ENCODE peak calls at places on chromosome 6, in four cellular contexts. One of them, this sample, is unnamed.

GRCh38 chr6:130182466-130182865 is 40.3 kb downstream of the SAMD3 start:
- DNase-seq in HCT116: no peak
- DNase-seq in HepG2: no peak
- DNase-seq in K562: no peak
- DNase-seq in this sample: no peak

GRCh38 chr6:143999406-143999805 is 8.7 kb downstream of the PLAGL1 start:
- DNase-seq in HCT116: no peak
- DNase-seq in K562: no peak
- DNase-seq in HepG2: no peak
- DNase-seq in this sample: no peak

GRCh38 chr6:166415833-166416347 is 33.1 kb upstream of the MPC1 start:
- DNase-seq in K562: no peak
- DNase-seq in HepG2: no peak
- DNase-seq in HCT116: no peak
- DNase-seq in this sample: no peak

GRCh38 chr6:87656857-87657256 is 45.2 kb downstream of the AKIRIN2 start:
- DNase-seq in K562: no peak
- DNase-seq in HCT116: no peak
- DNase-seq in HepG2: no peak
- DNase-seq in this sample: no peak

GRCh38 chr6:11824986-11825385 is 46.4 kb upstream of the ADTRP start:
- DNase-seq in HCT116: no peak
- DNase-seq in HepG2: no peak
- DNase-seq in K562: no peak
- DNase-seq in this sample: no peak

GRCh38 chr6:105318660-105319059 is 84.2 kb downstream of the PREP start:
- DNase-seq in HCT116: peak
- DNase-seq in K562: no peak
- DNase-seq in HepG2: no peak
- DNase-seq in this sample: peak

GRCh38 chr6:46048646-46049297 is 33.1 kb upstream of the CLIC5 start:
- DNase-seq in HepG2: no peak
- DNase-seq in HCT116: no peak
- DNase-seq in K562: no peak
- DNase-seq in this sample: no peak

GRCh38 chr6:72267470-72267869 is 354.4 kb upstream of the KCNQ5 start:
- DNase-seq in K562: no peak
- DNase-seq in HCT116: no peak
- DNase-seq in HepG2: no peak
- DNase-seq in this sample: no peak

GRCh38 chr6:127058027-127058426 is 60.4 kb upstream of the RSPO3 start:
- DNase-seq in K562: no peak
- DNase-seq in HCT116: no peak
- DNase-seq in HepG2: no peak
- DNase-seq in this sample: no peak

GRCh38 chr6:113859349-113860164 is 2.4 kb downstream of the MARCKS start:
- DNase-seq in K562: no peak
- DNase-seq in HepG2: no peak
- DNase-seq in HCT116: no peak
- DNase-seq in this sample: no peak

GRCh38 chr6:90610671-90611542 is 24.0 kb upstream of the MAP3K7 start:
- DNase-seq in HCT116: no peak
- DNase-seq in K562: peak
- DNase-seq in HepG2: no peak
- DNase-seq in this sample: no peak
- TF ChIP-seq TCF7L2 in HCT116: no peak
- TF ChIP-seq TCF7L2 in K562: no peak
- TF ChIP-seq TCF7L2 in HepG2: no peak
- TF ChIP-seq TCF7L2 in this sample: peak

GRCh38 chr6:34157236-34157830 is 11.4 kb upstream of the GRM4 start:
- DNase-seq in HCT116: no peak
- DNase-seq in K562: no peak
- DNase-seq in HepG2: no peak
- DNase-seq in this sample: no peak
- TF ChIP-seq TCF7L2 in HCT116: no peak
- TF ChIP-seq TCF7L2 in K562: no peak
- TF ChIP-seq TCF7L2 in HepG2: no peak
- TF ChIP-seq TCF7L2 in this sample: no peak

GRCh38 chr6:125962900-125963497 is 6.4 kb downstream of the HINT3 start:
- DNase-seq in HepG2: no peak
- DNase-seq in HCT116: no peak
- DNase-seq in K562: no peak
- DNase-seq in this sample: no peak

GRCh38 chr6:125974214-125974866 is 12.0 kb upstream of the TRMT11 start:
- DNase-seq in K562: peak
- DNase-seq in HCT116: peak
- DNase-seq in HepG2: peak
- DNase-seq in this sample: no peak

GRCh38 chr6:125970760-125971159 is 14.2 kb downstream of the HINT3 start:
- DNase-seq in HepG2: no peak
- DNase-seq in K562: no peak
- DNase-seq in HCT116: no peak
- DNase-seq in this sample: no peak

GRCh38 chr6:125966569-125966968 is 10.0 kb downstream of the HINT3 start:
- DNase-seq in HCT116: no peak
- DNase-seq in HepG2: no peak
- DNase-seq in K562: no peak
- DNase-seq in this sample: no peak

GRCh38 chr6:125968493-125968892 is 11.9 kb downstream of the HINT3 start:
- DNase-seq in K562: no peak
- DNase-seq in HCT116: no peak
- DNase-seq in HepG2: no peak
- DNase-seq in this sample: no peak
- TF ChIP-seq TCF7L2 in K562: no peak
- TF ChIP-seq TCF7L2 in HCT116: no peak
- TF ChIP-seq TCF7L2 in HepG2: no peak
- TF ChIP-seq TCF7L2 in this sample: no peak

DNA sequence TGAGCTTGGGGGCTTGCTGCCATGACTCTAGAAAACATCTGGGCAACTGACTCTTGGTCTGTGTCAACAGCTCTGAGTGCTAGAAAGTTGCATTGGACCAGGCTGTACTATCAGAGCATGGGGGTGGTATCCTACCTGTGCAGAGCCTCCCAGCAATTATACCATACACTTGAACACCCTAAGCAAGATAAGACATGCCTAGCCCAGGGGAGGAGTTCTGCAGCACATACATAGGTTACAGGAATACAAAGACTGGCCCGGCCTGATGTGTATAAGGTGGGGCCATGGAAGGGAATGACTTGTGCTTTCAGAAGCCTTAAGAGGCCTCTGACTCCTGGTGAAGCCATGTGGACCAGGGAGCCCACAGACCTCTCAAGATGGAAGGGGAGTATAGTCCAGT is 11.4 kb upstream of the MOCS1 start:
- DNase-seq in K562: no peak
- DNase-seq in HCT116: no peak
- DNase-seq in HepG2: no peak
- DNase-seq in this sample: no peak
- TF ChIP-seq TCF7L2 in K562: no peak
- TF ChIP-seq TCF7L2 in HCT116: no peak
- TF ChIP-seq TCF7L2 in HepG2: no peak
- TF ChIP-seq TCF7L2 in this sample: no peak

GRCh38 chr6:3808189-3808588 is 41.0 kb upstream of the FAM50B start:
- DNase-seq in HCT116: no peak
- DNase-seq in K562: no peak
- DNase-seq in HepG2: no peak
- DNase-seq in this sample: peak

GRCh38 chr6:3804981-3805380 is 44.2 kb upstream of the FAM50B start:
- DNase-seq in K562: no peak
- DNase-seq in HepG2: no peak
- DNase-seq in HCT116: no peak
- DNase-seq in this sample: no peak

GRCh38 chr6:3808759-3809514 is 40.2 kb upstream of the FAM50B start:
- DNase-seq in HCT116: peak
- DNase-seq in K562: no peak
- DNase-seq in HepG2: peak
- DNase-seq in this sample: peak

GRCh38 chr6:3806169-3806922 is 42.8 kb upstream of the FAM50B start:
- DNase-seq in HCT116: no peak
- DNase-seq in K562: no peak
- DNase-seq in HepG2: peak
- DNase-seq in this sample: no peak

DNA sequence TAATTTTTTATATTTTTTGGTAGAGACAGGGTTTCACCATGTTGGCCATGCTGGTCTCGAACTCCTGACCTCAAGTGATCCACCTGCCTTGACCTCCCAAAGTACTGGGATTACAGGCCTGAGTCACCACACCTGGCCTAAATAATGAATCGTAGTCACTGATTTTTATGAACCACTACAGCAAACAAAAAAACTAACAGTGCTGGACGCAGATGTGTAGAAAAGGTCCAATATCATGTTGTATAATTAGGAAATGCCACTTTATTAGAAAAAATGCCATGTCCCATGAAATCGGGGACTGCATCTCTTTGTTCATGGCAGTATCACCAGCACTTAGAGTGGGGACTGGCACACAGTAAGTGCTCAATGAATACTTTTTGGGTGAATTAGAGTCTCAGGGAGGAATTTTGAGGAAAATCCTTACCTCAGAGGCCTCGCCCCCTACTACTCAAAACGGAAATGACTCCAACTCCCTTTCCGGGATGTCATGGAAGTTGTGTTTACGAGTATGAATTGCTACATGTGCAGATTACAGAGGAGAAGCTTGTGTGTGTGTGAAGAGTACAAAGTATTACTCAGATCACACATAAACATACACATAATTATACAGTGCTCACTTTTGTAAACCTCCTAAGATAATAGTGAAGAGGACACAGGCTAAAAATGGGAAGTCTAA is 43.6 kb upstream of the FAM50B start:
- DNase-seq in K562: no peak
- DNase-seq in HepG2: peak
- DNase-seq in HCT116: no peak
- DNase-seq in this sample: no peak
- TF ChIP-seq TCF7L2 in K562: no peak
- TF ChIP-seq TCF7L2 in HepG2: no peak
- TF ChIP-seq TCF7L2 in HCT116: no peak
- TF ChIP-seq TCF7L2 in this sample: no peak

DNA sequence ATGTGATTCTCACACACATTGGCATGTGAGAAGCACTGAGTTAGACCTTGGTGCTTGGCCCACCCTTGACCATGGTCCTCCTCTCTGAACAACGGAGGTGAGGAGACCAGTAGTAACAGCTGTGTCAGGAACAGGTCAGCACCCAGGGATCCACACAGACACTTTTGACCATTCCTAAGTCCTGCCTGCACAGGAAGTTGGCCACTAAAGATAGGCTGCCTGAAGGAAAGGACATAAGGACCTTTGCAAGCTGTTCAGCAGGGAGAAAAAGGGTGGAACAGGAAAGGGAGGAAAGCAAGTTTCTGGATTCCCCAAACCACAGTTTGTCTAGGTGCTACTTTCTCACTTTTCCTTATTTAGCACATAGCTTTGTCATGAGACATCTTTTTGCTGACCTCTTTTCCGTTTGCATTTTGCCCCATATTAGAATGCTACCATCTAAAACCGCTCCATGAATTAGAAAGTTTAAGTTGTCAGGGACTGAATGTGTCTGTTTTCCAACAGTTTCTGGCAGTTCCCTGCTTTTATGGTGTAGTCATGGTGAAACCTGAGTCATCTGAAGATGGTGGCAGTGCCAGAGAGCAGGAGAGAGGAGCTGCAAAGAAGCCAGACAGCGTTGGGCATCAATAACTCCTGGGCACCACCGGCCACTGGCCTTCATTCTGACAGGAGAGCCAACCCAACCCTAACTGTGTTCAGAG is 1.1 kb upstream of the CD109 start:
- DNase-seq in HCT116: no peak
- DNase-seq in K562: no peak
- DNase-seq in HepG2: no peak
- DNase-seq in this sample: peak
- TF ChIP-seq TCF7L2 in HCT116: no peak
- TF ChIP-seq TCF7L2 in K562: no peak
- TF ChIP-seq TCF7L2 in HepG2: no peak
- TF ChIP-seq TCF7L2 in this sample: no peak

GRCh38 chr6:122048570-122048969 is 350.9 kb upstream of the HSF2 start:
- DNase-seq in HepG2: no peak
- DNase-seq in HCT116: no peak
- DNase-seq in K562: no peak
- DNase-seq in this sample: no peak
- TF ChIP-seq TCF7L2 in HepG2: no peak
- TF ChIP-seq TCF7L2 in HCT116: no peak
- TF ChIP-seq TCF7L2 in K562: no peak
- TF ChIP-seq TCF7L2 in this sample: no peak

DNA sequence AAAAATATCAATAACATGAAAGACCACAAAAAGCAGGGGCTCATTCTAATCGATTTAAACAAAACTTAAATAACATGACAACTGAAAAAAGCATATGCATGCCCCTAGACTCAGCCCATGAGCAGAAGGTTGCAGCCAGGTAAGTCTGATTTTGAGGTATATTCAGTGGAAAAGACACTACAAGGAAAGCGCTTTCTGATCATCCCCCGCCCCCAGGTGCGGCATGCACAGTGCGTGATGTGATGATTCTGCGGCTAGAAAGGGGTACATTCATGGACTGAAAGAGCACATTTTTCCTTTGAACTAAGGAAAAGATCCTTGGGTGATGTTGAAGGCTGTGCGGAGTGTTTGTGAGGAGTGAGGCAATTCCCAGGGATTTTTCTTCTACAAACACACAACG is 16.9 kb upstream of the FOXC1 start:
- DNase-seq in K562: no peak
- DNase-seq in HepG2: no peak
- DNase-seq in HCT116: no peak
- DNase-seq in this sample: no peak
- TF ChIP-seq TCF7L2 in K562: no peak
- TF ChIP-seq TCF7L2 in HepG2: no peak
- TF ChIP-seq TCF7L2 in HCT116: no peak
- TF ChIP-seq TCF7L2 in this sample: no peak

GRCh38 chr6:36463686-36464085 is 20.9 kb downstream of the KCTD20 start:
- DNase-seq in HepG2: no peak
- DNase-seq in HCT116: no peak
- DNase-seq in K562: no peak
- DNase-seq in this sample: no peak
- TF ChIP-seq TCF7L2 in HepG2: no peak
- TF ChIP-seq TCF7L2 in HCT116: no peak
- TF ChIP-seq TCF7L2 in K562: no peak
- TF ChIP-seq TCF7L2 in this sample: no peak

This sample was measured in Panc1.